ENCODE peak calls at places on chromosomes 3 and 15, in seven cellular contexts. H is central memory CD4-positive, alpha-beta T cell; R is NCI-H345; K is activated naive CD8-positive, alpha-beta T cell treated with anti-CD3 and anti-CD28 coated beads, Interleukin-2, amount 50 U/mL, for 24 hours; W is cardiac muscle cell; O is fibroblast of pulmonary artery; C is stimulated activated CD4-positive, alpha-beta T cell treated with anti-CD3 and anti-CD28 coated beads, Interleukin-2, amount 100 ng/mL, for 48 hours. X is an unnamed sample.

GRCh38 chr3:4522962-4523361 is 29.8 kb downstream of the ITPR1 start:
- DNase-seq in O (no peak), W (no peak), K (no peak), H (no peak), C (no peak), R (no peak), X (no peak)

GRCh38 chr3:110491413-110491812 is 580.2 kb upstream of the NECTIN3 start:
- DNase-seq in K (no peak), C (no peak), H (no peak), R (no peak), O (no peak), W (no peak), X (no peak)

GRCh38 chr3:30180305-30181275 is 425.8 kb upstream of the TGFBR2 start:
- DNase-seq in H (no peak), C (no peak), W (peak), K (no peak), O (peak), R (no peak), X (no peak)

GRCh38 chr3:77254967-77255831 is 215.3 kb downstream of the ROBO2 start:
- DNase-seq in R (peak), W (peak), O (peak), K (peak), H (no peak), C (no peak), X (peak)

GRCh38 chr15:55816017-55816416 is 73.1 kb upstream of the PRTG start:
- DNase-seq in K (no peak), C (no peak), H (no peak), O (no peak), W (peak), R (no peak), X (no peak)

GRCh38 chr3:189071452-189071851 is 100.3 kb upstream of the TPRG1 start:
- DNase-seq in O (no peak), K (no peak), W (no peak), H (no peak), R (peak), C (no peak), X (no peak)

GRCh38 chr3:153111056-153111455 is 51.0 kb upstream of the RAP2B start:
- DNase-seq in R (no peak), K (no peak), W (no peak), H (no peak), C (no peak), O (no peak), X (no peak)

GRCh38 chr15:61598655-61599054 is 369.6 kb upstream of the RORA start:
- DNase-seq in R (peak), K (no peak), C (no peak), H (no peak), W (no peak), O (no peak), X (no peak)

GRCh38 chr3:51955893-51956770 is 951 bp downstream of the GPR62 start:
- DNase-seq in R (no peak), K (peak), H (no peak), C (peak), O (peak), W (peak), X (peak)

X was measured in neural crest cell.